ENCODE peak calls at places on chromosomes 13 and 19, in five cellular contexts. P is neuronal stem cell, V is GM23248, Y is Peyer's patch, F is HL-60. S is an unnamed sample.

GRCh38 chr19:58395979-58396627 is 647 bp downstream of the RNF225 start:
- DNase-seq in P (no peak), V (peak; percentile 60), Y (no peak), F (no peak), S (no peak)

GRCh38 chr13:113145911-113146598 is 12.4 kb upstream of the PROZ start:
- DNase-seq in P (no peak), V (no peak), Y (no peak), F (no peak), S (no peak)

GRCh38 chr13:46052314-46053161 is at the start of gene ZC3H13:
- DNase-seq in P (peak; percentile 87), V (peak; percentile 99), Y (peak; percentile 96), F (peak; percentile 98), S (peak; percentile 96)

GRCh38 chr19:47663911-47664771 is 49.1 kb upstream of the EHD2 start:
- DNase-seq in P (no peak), V (peak; percentile 99), Y (peak; percentile 23), F (peak; percentile 67), S (peak; percentile 87)

GRCh38 chr13:39100996-39101751 is 62.9 kb downstream of the NHLRC3 start:
- DNase-seq in P (no peak), V (no peak), Y (no peak), F (no peak), S (no peak)

GRCh38 chr19:47813304-47813994 is 8.3 kb upstream of the CRX start:
- DNase-seq in P (peak; percentile 77), V (peak; percentile 56), Y (peak; percentile 33), F (peak; percentile 64), S (no peak)

GRCh38 chr13:112890316-112891131 is 78.5 kb upstream of the MCF2L start:
- DNase-seq in P (no peak), V (no peak), Y (no peak), F (no peak), S (no peak)

GRCh38 chr13:100872761-100873160 is 198.2 kb upstream of the TMTC4 start:
- DNase-seq in P (no peak), V (no peak), Y (no peak), F (no peak), S (no peak)

GRCh38 chr13:98411617-98412310 is 165.1 kb downstream of the STK24 start:
- DNase-seq in P (no peak), V (peak; percentile 27), Y (no peak), F (peak; percentile 30), S (no peak)

GRCh38 chr19:4647676-4648644 is 8.6 kb downstream of the TNFAIP8L1 start:
- DNase-seq in P (no peak), V (no peak), Y (no peak), F (no peak), S (no peak)

GRCh38 chr13:111115841-111116500 is 861 bp downstream of the ARHGEF7 start:
- DNase-seq in P (peak; percentile 32), V (peak; percentile 94), Y (no peak), F (no peak), S (no peak)

GRCh38 chr13:73406454-73406853 is 347.6 kb downstream of the KLF5 start:
- DNase-seq in P (no peak), V (no peak), Y (no peak), F (no peak), S (no peak)

GRCh38 chr13:73401769-73402168 is 343.0 kb downstream of the KLF5 start:
- DNase-seq in P (no peak), V (no peak), Y (no peak), F (no peak), S (no peak)

GRCh38 chr13:73399347-73400216 is 340.8 kb downstream of the KLF5 start:
- DNase-seq in P (no peak), V (no peak), Y (no peak), F (no peak), S (no peak)

GRCh38 chr13:73404581-73404980 is 345.8 kb downstream of the KLF5 start:
- DNase-seq in P (no peak), V (no peak), Y (no peak), F (no peak), S (no peak)

DNA sequence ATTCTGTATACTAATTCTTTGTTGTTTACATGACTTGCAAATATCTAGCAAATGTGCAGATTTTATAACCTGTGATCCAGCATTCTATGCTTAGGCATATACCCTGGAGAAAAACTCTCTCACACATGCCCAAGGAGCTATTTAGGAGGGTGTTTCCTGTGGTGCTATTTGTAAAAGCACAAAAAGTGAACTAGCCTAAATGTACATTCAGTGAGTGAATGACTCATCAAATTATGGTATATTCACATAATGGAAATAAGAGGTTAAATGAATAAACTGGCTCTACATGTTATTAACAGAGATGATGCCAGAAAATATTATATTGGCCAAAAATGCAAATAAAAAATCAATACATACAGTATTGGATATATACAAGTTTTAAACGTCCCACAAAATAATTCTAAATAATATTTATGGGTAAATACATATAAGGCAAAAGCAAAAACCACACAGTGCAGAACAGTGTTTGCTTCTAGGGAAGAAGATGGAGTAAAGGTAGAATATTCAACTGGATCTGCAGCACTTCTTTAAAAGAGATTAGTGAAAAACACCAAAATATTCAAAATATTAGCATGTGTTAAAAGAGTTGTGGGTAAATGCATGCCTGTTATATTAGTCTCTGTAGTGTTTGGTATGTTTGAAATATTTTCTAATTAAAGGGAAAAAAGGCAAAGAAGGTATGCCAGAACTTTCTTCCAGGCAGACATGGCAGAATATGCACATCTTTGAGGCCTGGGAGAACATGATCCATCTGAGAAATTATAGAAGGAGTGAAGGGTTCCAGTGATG is 344.8 kb downstream of the KLF5 start:
- DNase-seq in P (no peak), V (peak; percentile 7), Y (no peak), F (no peak), S (no peak)
- H3K27ac ChIP-seq in P (no peak overlapping the region), V (no peak overlapping the region), Y (no peak overlapping the region), F (no peak overlapping the region), S (no peak overlapping the region)

DNA sequence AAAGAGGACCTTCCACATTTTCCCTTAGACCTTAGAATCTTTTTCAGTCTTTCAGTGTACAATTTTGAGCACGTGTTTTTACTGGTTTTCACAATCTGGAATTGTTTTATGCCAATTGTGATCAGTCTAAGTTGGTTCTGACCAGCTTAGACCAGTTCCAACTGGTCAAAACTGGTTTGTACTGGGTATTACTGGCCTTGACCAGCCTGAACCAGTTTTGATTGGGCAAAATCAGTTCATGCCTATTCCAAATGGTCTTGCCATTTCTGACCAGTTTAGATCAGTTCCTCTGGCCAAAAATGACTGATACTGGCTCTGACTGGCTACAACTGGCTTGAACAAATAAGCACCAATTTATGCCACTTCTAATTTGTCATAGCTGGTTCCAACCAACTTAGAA is 36.4 kb downstream of the ZNF585A start:
- DNase-seq in P (no peak), V (no peak), Y (no peak), F (no peak), S (no peak)
- H3K4me3 ChIP-seq in P (no peak overlapping the region), V (no peak overlapping the region), Y (no peak overlapping the region), F (no peak overlapping the region), S (no peak overlapping the region)

DNA sequence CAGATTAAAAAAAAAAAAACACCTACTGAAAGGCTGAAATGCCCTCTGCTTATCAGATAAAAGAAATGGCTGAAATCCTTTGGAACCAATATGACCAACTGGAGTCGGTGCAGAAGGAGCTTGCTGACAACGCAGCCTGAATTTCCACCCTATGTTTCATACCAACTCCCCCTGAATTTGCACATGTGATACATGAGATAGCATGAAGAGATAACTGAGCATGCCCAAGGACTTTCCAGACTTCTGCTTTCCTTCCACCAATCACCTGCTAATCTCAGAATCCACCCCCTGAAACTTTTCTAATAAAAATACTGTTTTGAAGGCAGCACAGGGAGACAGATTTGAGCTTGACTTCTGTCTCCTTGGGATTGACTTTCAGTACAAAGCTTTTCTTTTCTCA is 32.2 kb upstream of the WDFY2 start:
- DNase-seq in P (no peak), V (no peak), Y (no peak), F (peak; percentile 59), S (no peak)
- H3K27me3 ChIP-seq in P (no peaks in the 10 kb centered on the region), V (no peaks in the 10 kb centered on the region), Y (no peaks in the 10 kb centered on the region), F (no peaks in the 10 kb centered on the region), S (no peaks in the 10 kb centered on the region)

GRCh38 chr13:21106089-21106488 is 44.7 kb upstream of the LATS2 start:
- DNase-seq in P (no peak), V (peak; percentile 75), Y (no peak), F (no peak), S (no peak)

GRCh38 chr13:21101865-21102576 is 40.6 kb upstream of the LATS2 start:
- DNase-seq in P (no peak), V (no peak), Y (no peak), F (peak; percentile 39), S (no peak)

GRCh38 chr13:21100211-21100610 is 38.8 kb upstream of the LATS2 start:
- DNase-seq in P (no peak), V (no peak), Y (no peak), F (no peak), S (no peak)

GRCh38 chr13:21100994-21101757 is 39.8 kb upstream of the LATS2 start:
- DNase-seq in P (no peak), V (no peak), Y (no peak), F (no peak), S (no peak)

GRCh38 chr13:21104199-21105019 is 43.0 kb upstream of the LATS2 start:
- DNase-seq in P (no peak), V (no peak), Y (no peak), F (no peak), S (no peak)
- H3K27ac ChIP-seq in P (no peak overlapping the region), V (no peak overlapping the region), Y (no peak overlapping the region), F (no peak overlapping the region), S (no peak overlapping the region)

GRCh38 chr13:24271611-24272451 is 37.5 kb upstream of the C1QTNF9 start:
- DNase-seq in P (no peak), V (peak; percentile 66), Y (peak; percentile 74), F (peak; percentile 34), S (peak; percentile 78)

GRCh38 chr13:24271231-24271610 is 38.2 kb upstream of the C1QTNF9 start:
- DNase-seq in P (no peak), V (no peak), Y (no peak), F (no peak), S (no peak)

GRCh38 chr13:24272452-24273161 is 36.8 kb upstream of the C1QTNF9 start:
- DNase-seq in P (no peak), V (no peak), Y (no peak), F (no peak), S (no peak)

GRCh38 chr13:24269803-24270202 is 39.6 kb upstream of the C1QTNF9 start:
- DNase-seq in P (no peak), V (peak; percentile 16), Y (no peak), F (no peak), S (no peak)

DNA sequence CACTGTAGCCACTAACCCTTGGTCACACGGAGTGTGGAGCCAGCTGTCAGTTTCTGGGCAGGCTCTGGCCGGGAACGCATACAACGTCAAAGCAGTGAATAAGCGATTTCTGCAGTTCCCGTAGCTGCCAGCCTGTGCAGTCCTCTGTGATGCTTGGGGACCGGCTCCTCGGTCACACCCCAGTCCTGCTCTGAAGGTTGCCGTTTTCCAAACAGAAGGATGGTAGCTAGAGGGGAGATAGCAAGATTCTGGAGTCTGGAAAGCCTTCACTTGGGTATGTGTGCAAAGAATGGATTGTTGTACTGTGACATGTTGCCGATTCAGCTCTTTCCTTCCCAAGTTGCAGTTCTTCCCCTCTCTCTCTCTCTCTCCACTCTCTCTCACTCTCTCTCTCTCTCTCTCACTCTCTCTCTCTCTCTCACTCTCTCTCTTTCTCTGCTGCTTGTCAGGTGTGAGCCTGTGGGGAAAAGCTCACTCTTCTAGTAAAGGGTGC is 38.7 kb upstream of the C1QTNF9 start:
- DNase-seq in P (no peak), V (peak; percentile 75), Y (peak; percentile 71), F (peak; percentile 53), S (peak; percentile 74)
- H3K4me3 ChIP-seq in P (peak overlapping the region; percentile 12), V (peak overlapping the region; percentile 68), Y (peak overlapping the region; percentile 46), F (peak overlapping the region; percentile 45), S (peak overlapping the region; percentile 52)

DNA sequence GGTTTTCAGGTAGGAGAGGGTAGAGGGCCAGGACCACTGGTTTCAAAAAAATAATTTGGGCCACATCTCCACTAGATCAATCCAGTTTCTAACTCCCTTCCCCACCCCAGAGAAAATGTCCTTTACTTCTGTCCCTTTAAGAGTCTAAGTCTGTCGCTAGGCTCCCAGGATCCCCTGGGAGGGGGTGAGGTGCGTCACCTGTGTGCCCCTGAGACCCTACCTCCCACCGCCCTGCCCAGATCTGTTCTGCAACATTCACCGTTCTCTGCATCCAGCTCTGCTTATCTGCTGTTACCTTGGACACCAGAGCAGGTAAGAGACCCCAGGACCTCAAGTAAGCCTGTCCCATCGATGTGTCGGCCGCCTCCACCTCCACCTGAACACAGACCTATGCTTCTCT is at the start of gene GFY:
- DNase-seq in P (no peak), V (no peak), Y (no peak), F (no peak), S (no peak)
- H3K27me3 ChIP-seq in P (peaks cover 76% of the 10 kb centered on the region), V (peaks cover 87% of the 10 kb centered on the region), Y (no peaks in the 10 kb centered on the region), F (peaks cover 87% of the 10 kb centered on the region), S (peaks cover 78% of the 10 kb centered on the region)